ENCODE peak calls at places on chromosomes 13 and 19, in four cellular contexts. T, O, E and M are unnamed samples.

GRCh38 chr13:97243915-97244820 is 22.0 kb downstream of the MBNL2 start:
- DNase-seq in E (no peak), T (no peak), O (no peak), M (no peak)

GRCh38 chr19:4023600-4024398 is 16.3 kb downstream of the PIAS4 start:
- DNase-seq in O (no peak), T (no peak), E (no peak), M (no peak)

GRCh38 chr13:62085832-62086231 is 670.2 kb upstream of the PCDH20 start:
- DNase-seq in T (no peak), E (no peak), O (no peak), M (no peak)

GRCh38 chr13:38398810-38399493 is 49.3 kb downstream of the UFM1 start:
- DNase-seq in E (no peak), T (no peak), O (peak; percentile 28), M (no peak)

GRCh38 chr13:48236528-48237353 is 3.7 kb downstream of the ITM2B start:
- DNase-seq in O (no peak), T (no peak), E (no peak), M (no peak)

GRCh38 chr13:23578411-23579071 is 8.3 kb downstream of the TNFRSF19 start:
- DNase-seq in E (peak; percentile 52), O (peak; percentile 46), T (no peak), M (peak; percentile 44)

GRCh38 chr19:11921852-11922495 is 2.9 kb upstream of the ZNF700 start:
- DNase-seq in O (no peak), E (no peak), T (no peak), M (no peak)

GRCh38 chr13:98291658-98292057 is 114.6 kb upstream of the RNF113B start:
- DNase-seq in O (no peak), T (no peak), E (no peak), M (no peak)

GRCh38 chr13:101283782-101284181 is 132.5 kb downstream of the NALCN start:
- DNase-seq in T (no peak), E (no peak), O (no peak), M (no peak)

GRCh38 chr13:59318320-59318930 is 845.3 kb downstream of the DIAPH3 start:
- DNase-seq in E (peak; percentile 71), T (peak; percentile 84), O (peak; percentile 46), M (peak; percentile 78)

GRCh38 chr13:101144808-101145419 is 271.4 kb downstream of the NALCN start:
- DNase-seq in T (peak; percentile 50), E (no peak), O (peak; percentile 23), M (peak; percentile 66)

GRCh38 chr19:33610588-33610987 is 11.2 kb upstream of the CHST8 start:
- DNase-seq in T (no peak), E (no peak), O (no peak), M (no peak)

GRCh38 chr19:1590641-1591397 is 1.8 kb downstream of the MBD3 start:
- DNase-seq in T (no peak), O (peak; percentile 25), E (no peak), M (peak; percentile 47)

GRCh38 chr13:64075543-64076271 is 2660.1 kb upstream of the PCDH20 start:
- DNase-seq in O (no peak), T (no peak), E (no peak), M (peak; percentile 86)

GRCh38 chr13:40798380-40798779 is 9.0 kb downstream of the SLC25A15 start:
- DNase-seq in E (no peak), T (no peak), O (no peak), M (no peak)

GRCh38 chr19:29667941-29668340 is 2.7 kb downstream of the PLEKHF1 start:
- DNase-seq in T (no peak), O (no peak), E (no peak), M (no peak)

GRCh38 chr13:53174550-53174949 is 145.9 kb downstream of the OLFM4 start:
- DNase-seq in O (no peak), T (no peak), E (peak; percentile 25), M (no peak)

GRCh38 chr19:44848805-44849457 is 2.8 kb downstream of the NECTIN2 start:
- DNase-seq in O (no peak), T (peak; percentile 33), E (no peak), M (no peak)

GRCh38 chr13:33740134-33740538 is 77.8 kb upstream of the RFC3 start:
- DNase-seq in E (no peak), T (no peak), O (peak; percentile 77), M (peak; percentile 83)

GRCh38 chr19:5041168-5042038 is 72.5 kb downstream of the KDM4B start:
- DNase-seq in O (no peak), T (no peak), E (no peak), M (no peak)

GRCh38 chr13:105907319-105908019 is 628.0 kb downstream of the EFNB2 start:
- DNase-seq in E (no peak), T (no peak), O (no peak), M (no peak)

GRCh38 chr13:110812111-110812868 is 98.8 kb downstream of the ING1 start:
- DNase-seq in T (no peak), E (no peak), O (no peak), M (no peak)

DNA sequence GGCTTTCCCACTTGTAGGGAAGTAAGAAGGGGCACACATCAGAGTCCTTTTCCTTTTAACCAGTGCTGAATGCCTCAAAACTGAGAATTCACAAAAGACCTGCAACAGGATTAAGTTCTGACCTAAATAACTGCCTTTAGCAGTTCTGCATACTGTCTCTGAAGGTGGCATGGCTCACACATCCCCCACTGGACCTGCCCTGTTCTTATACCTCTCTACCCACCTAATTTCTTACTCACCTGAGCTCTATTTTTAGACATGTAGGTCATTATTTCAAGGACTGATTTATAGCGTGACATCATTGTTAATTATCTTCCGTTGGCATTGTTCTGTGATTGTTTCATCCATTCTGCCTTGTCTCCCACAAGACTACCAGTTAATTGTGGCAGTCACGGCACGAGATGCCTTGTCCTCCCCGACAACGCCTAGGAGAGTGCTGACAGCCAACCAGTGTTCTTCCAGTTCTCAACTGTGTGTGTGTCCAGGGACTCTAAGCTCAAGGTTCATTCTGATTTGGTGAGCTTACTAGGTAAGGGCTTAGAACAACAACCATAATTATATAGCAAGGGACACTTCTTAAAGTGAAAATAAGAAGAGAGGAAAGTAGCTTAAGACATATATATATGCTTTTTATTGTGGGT is 27.2 kb upstream of the UBL3 start:
- DNase-seq in T (no peak), O (no peak), E (no peak), M (no peak)
- H3K4me3 ChIP-seq in T (no peak overlapping the region), O (no peak overlapping the region), E (no peak overlapping the region), M (no peak overlapping the region)

GRCh38 chr19:19474950-19475781 is 40.2 kb downstream of the TSSK6 start:
- DNase-seq in O (no peak), T (no peak), E (no peak), M (peak; percentile 80)

GRCh38 chr19:19470579-19470978 is 44.8 kb downstream of the TSSK6 start:
- DNase-seq in T (no peak), O (no peak), E (no peak), M (no peak)

GRCh38 chr19:19468424-19469050 is 46.8 kb downstream of the TSSK6 start:
- DNase-seq in O (peak; percentile 18), T (no peak), E (no peak), M (no peak)

GRCh38 chr19:19475845-19476828 is 39.2 kb downstream of the TSSK6 start:
- DNase-seq in E (no peak), T (no peak), O (no peak), M (no peak)

GRCh38 chr19:19471682-19472081 is 43.7 kb downstream of the TSSK6 start:
- DNase-seq in O (no peak), E (no peak), T (no peak), M (no peak)
- H3K4me1 ChIP-seq in O (no peaks in the 10 kb centered on the region), E (peaks cover 6% of the 10 kb centered on the region), T (peaks cover 4% of the 10 kb centered on the region), M (peaks cover 10% of the 10 kb centered on the region)

GRCh38 chr19:50552540-50552939 is 15.7 kb downstream of the LRRC4B start:
- DNase-seq in T (no peak), O (no peak), E (no peak), M (no peak)
- H3K27me3 ChIP-seq in T (no peaks in the 10 kb centered on the region), O (peaks cover 51% of the 10 kb centered on the region), E (no peaks in the 10 kb centered on the region), M (peaks cover 19% of the 10 kb centered on the region)

GRCh38 chr13:27824121-27824520 is 31.8 kb downstream of the GSX1 start:
- DNase-seq in E (no peak), O (no peak), T (no peak), M (no peak)
- H3K4me3 ChIP-seq in E (no peak overlapping the region), O (no peak overlapping the region), T (no peak overlapping the region), M (no peak overlapping the region)

GRCh38 chr19:16370671-16371391 is 46.2 kb downstream of the KLF2 start:
- DNase-seq in O (peak; percentile 97), T (no peak), E (no peak), M (no peak)
- H3K4me1 ChIP-seq in O (peaks cover 71% of the 10 kb centered on the region), T (peaks cover 4% of the 10 kb centered on the region), E (peaks cover 62% of the 10 kb centered on the region), M (no peaks in the 10 kb centered on the region)